ENCODE peak calls at places on chromosomes 13 and 19, in four cellular contexts. G is H9; A is activated effector memory CD4-positive, alpha-beta T cell treated with anti-CD3 and anti-CD28 coated beads, Interleukin-2, amount 50 U/mL, for 16 hours; X is T-helper 2 cell. O is an unnamed sample.

GRCh38 chr13:50608357-50608756 is 235.1 kb downstream of the DLEU7 start:
- DNase-seq in A (no peak), G (no peak), X (no peak), O (no peak)

GRCh38 chr19:58518261-58519086 is 1.1 kb downstream of the ZBTB45 start:
- DNase-seq in A (no peak), X (no peak), G (peak), O (no peak)

GRCh38 chr19:4575267-4575793 is 15.8 kb upstream of the SEMA6B start:
- DNase-seq in X (no peak), A (no peak), G (peak), O (no peak)

GRCh38 chr13:61113140-61113658 is 302.4 kb downstream of the PCDH20 start:
- DNase-seq in X (no peak), A (no peak), G (no peak), O (no peak)

GRCh38 chr13:101416181-101417042 is at the start of gene NALCN:
- DNase-seq in X (no peak), G (peak), A (no peak), O (no peak)

GRCh38 chr19:871446-872265 is 12.2 kb downstream of the CFD start:
- DNase-seq in A (peak), G (peak), X (no peak), O (no peak)

GRCh38 chr13:74134226-74134776 is at the start of gene KLF12:
- DNase-seq in A (peak), G (peak), X (peak), O (peak)

GRCh38 chr13:35838356-35838755 is 292.8 kb downstream of the DCLK1 start:
- DNase-seq in A (no peak), X (no peak), G (no peak), O (no peak)

GRCh38 chr13:48112896-48113525 is 18.1 kb upstream of the MED4 start:
- DNase-seq in G (no peak), A (no peak), X (no peak), O (no peak)

GRCh38 chr19:5113101-5113557 is 144.2 kb downstream of the KDM4B start:
- DNase-seq in X (no peak), A (no peak), G (no peak), O (no peak)

GRCh38 chr13:87524775-87525174 is 146.4 kb upstream of the SLITRK5 start:
- DNase-seq in A (no peak), X (no peak), G (no peak), O (no peak)

GRCh38 chr19:13153627-13154240 is 3.5 kb downstream of the IER2 start:
- DNase-seq in A (peak), G (no peak), X (no peak), O (peak)

GRCh38 chr13:93270769-93271753 is 44.5 kb downstream of the GPC6 start:
- DNase-seq in G (no peak), X (no peak), A (no peak), O (no peak)

GRCh38 chr19:29770653-29771052 is 41.1 kb upstream of the CCNE1 start:
- DNase-seq in X (no peak), A (no peak), G (no peak), O (no peak)

GRCh38 chr19:3404324-3405260 is 38.2 kb downstream of the NFIC start:
- DNase-seq in X (no peak), A (no peak), G (no peak), O (no peak)

GRCh38 chr13:68970532-68970931 is 1137.1 kb upstream of the ATXN8OS start:
- DNase-seq in G (no peak), X (no peak), A (no peak), O (no peak)

GRCh38 chr19:32387701-32388392 is 17.7 kb upstream of the DPY19L3 start:
- DNase-seq in X (no peak), G (no peak), A (no peak), O (no peak)

GRCh38 chr13:29582171-29582570 is 13.3 kb downstream of the SLC7A1 start:
- DNase-seq in X (no peak), G (no peak), A (no peak), O (no peak)

GRCh38 chr19:9673912-9674668 is 810 bp downstream of the ZNF562 start:
- DNase-seq in G (no peak), A (peak), X (no peak), O (no peak)

GRCh38 chr19:54388001-54388802 is 23.5 kb upstream of the LAIR1 start:
- DNase-seq in A (peak), X (no peak), G (no peak), O (peak)

GRCh38 chr19:29636553-29637325 is 28.5 kb upstream of the PLEKHF1 start:
- DNase-seq in X (no peak), A (no peak), G (no peak), O (no peak)

GRCh38 chr13:26628706-26629105 is 71.2 kb downstream of the WASF3 start:
- DNase-seq in G (peak), X (no peak), A (no peak), O (no peak)

GRCh38 chr19:1038995-1039645 is 787 bp upstream of the ABCA7 start:
- DNase-seq in A (no peak), G (peak), X (no peak), O (no peak)

GRCh38 chr19:17848598-17849292 is 963 bp upstream of the JAK3 start:
- DNase-seq in X (no peak), A (no peak), G (no peak), O (no peak)

GRCh38 chr13:89372193-89372592 is 1701.0 kb downstream of the SLITRK5 start:
- DNase-seq in A (no peak), G (no peak), X (no peak), O (no peak)

GRCh38 chr13:33322474-33322827 is 36.9 kb upstream of the STARD13 start:
- DNase-seq in X (no peak), A (no peak), G (no peak), O (no peak)

GRCh38 chr19:3550947-3551807 is 6.2 kb downstream of the MFSD12 start:
- DNase-seq in G (no peak), X (no peak), A (no peak), O (no peak)

GRCh38 chr19:18700501-18701249 is 17.2 kb downstream of the CRTC1 start:
- DNase-seq in A (peak), X (peak), G (peak), O (peak)

GRCh38 chr13:28705734-28706133 is 13.0 kb downstream of the SLC46A3 start:
- DNase-seq in G (no peak), A (no peak), X (no peak), O (no peak)

GRCh38 chr13:25371608-25372274 is at the start of gene ATP8A2:
- DNase-seq in A (no peak), G (peak), X (no peak), O (no peak)

GRCh38 chr13:45658586-45659235 is 43.2 kb upstream of the ERICH6B start:
- DNase-seq in G (no peak), A (no peak), X (no peak), O (no peak)

GRCh38 chr13:39273953-39274352 is 235.7 kb downstream of the NHLRC3 start:
- DNase-seq in A (no peak), X (no peak), G (peak), O (no peak)

GRCh38 chr19:38317104-38317612 is 1.4 kb upstream of the YIF1B start:
- DNase-seq in G (no peak), X (no peak), A (peak), O (peak)

GRCh38 chr19:36100476-36100875 is 10.5 kb upstream of the OVOL3 start:
- DNase-seq in A (no peak), X (no peak), G (no peak), O (no peak)